ENCODE peak calls at places on chromosomes 2 and 18, in five cellular contexts. W is SJSA1; C is neural progenitor cell; H is naive thymus-derived CD4-positive, alpha-beta T cell; Y is transverse colon. L is an unnamed sample. For H3K36me3, the result is how much of the 10 kb centered on the place peaks cover.

GRCh38 chr2:156077041-156077735 is 255.3 kb downstream of the NR4A2 start:
- DNase-seq in W (no peak), H (no peak), C (peak), Y (no peak), L (no peak)

GRCh38 chr2:95069465-95069864 is 44.0 kb downstream of the MAL start:
- DNase-seq in C (no peak), Y (no peak), H (no peak), W (no peak), L (no peak)

GRCh38 chr2:196239622-196240587 is 68.5 kb upstream of the STK17B start:
- DNase-seq in C (no peak), Y (peak), W (peak), H (peak), L (peak)

GRCh38 chr2:98800330-98801064 is 69.6 kb upstream of the MGAT4A start:
- DNase-seq in C (no peak), H (no peak), Y (no peak), W (no peak), L (no peak)

GRCh38 chr2:109466674-109467575 is 146.8 kb downstream of the SEPTIN10 start:
- DNase-seq in Y (peak), H (no peak), W (peak), C (no peak), L (no peak)

GRCh38 chr2:197883354-197884032 is 79.1 kb downstream of the PLCL1 start:
- DNase-seq in C (no peak), W (no peak), Y (no peak), H (no peak), L (no peak)

GRCh38 chr2:202429164-202429980 is 53.2 kb downstream of the BMPR2 start:
- DNase-seq in H (no peak), Y (no peak), C (no peak), W (no peak), L (no peak)

GRCh38 chr18:32714571-32715148 is 58.2 kb downstream of the KLHL14 start:
- DNase-seq in Y (peak), H (peak), W (no peak), C (peak), L (no peak)

GRCh38 chr2:177295479-177295878 is 31.0 kb upstream of the NFE2L2 start:
- DNase-seq in C (no peak), Y (no peak), H (no peak), W (no peak), L (no peak)

GRCh38 chr2:234710587-234710986 is 213.7 kb upstream of the ARL4C start:
- DNase-seq in C (no peak), Y (no peak), W (no peak), H (no peak), L (no peak)
- H3K36me3 ChIP-seq in C (under half), Y (under half), W (under half), H (under half), L (under half)

GRCh38 chr2:237765875-237766274 is 32.7 kb upstream of the RBM44 start:
- DNase-seq in H (no peak), C (no peak), W (no peak), Y (no peak), L (no peak)
- H3K36me3 ChIP-seq in H (under half), C (under half), W (half or more), Y (under half), L (under half)

DNA sequence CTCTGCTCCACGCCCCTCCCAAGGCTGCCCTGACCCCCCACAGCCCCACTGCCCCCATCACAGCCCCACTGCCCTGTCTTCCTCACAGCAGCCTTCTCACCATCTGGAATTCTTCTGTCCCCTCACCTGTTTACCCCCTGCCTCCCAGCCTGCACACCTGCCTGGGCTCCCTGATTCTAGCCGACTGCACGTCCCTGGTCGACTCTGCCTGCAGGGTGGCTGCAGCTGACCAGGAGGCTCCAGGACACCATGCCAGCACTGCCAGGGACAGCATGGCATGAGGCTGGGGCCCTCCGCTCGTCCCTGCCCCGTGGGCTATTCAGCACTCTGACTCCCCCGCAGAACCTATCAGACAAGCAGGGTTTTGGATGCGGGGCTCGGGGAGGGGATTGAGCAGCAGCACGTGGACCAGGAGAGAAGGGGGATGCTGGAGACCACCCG is 254.1 kb downstream of the HDAC4 start:
- DNase-seq in C (no peak), Y (no peak), W (no peak), H (no peak), L (peak)
- H3K36me3 ChIP-seq in C (under half), Y (under half), W (under half), H (under half), L (under half)

DNA sequence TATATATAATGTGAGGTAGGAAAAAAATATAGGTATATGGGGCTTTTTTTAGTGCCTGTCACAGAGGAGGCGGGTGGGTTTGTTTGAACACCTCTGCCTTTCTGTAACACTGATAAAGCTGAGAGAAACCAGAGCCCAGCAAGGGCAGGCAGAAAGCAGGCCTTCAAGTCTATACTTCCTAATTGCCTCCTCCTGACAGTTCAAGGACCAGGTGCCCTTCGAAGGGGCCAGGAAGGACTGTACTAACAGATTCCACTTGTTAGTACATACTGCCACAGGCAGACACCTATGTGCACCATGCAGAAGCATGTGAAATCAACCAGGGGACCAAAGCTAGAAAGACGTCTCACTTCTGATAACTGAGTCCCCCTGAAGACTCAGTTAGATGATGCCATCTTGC is 13.8 kb downstream of the SLC1A4 start:
- DNase-seq in H (no peak), Y (no peak), W (no peak), C (no peak), L (no peak)
- H3K36me3 ChIP-seq in H (under half), Y (under half), W (under half), C (under half), L (under half)

GRCh38 chr2:85655961-85656403 is 12.0 kb downstream of the SFTPB start:
- DNase-seq in Y (no peak), C (no peak), W (no peak), H (no peak), L (no peak)

GRCh38 chr2:85651097-85651496 is 16.9 kb downstream of the SFTPB start:
- DNase-seq in H (no peak), Y (no peak), C (no peak), W (no peak), L (no peak)

GRCh38 chr2:85652056-85652455 is 15.9 kb downstream of the SFTPB start:
- DNase-seq in C (no peak), Y (no peak), H (no peak), W (no peak), L (no peak)

GRCh38 chr2:85656468-85656867 is 11.5 kb downstream of the SFTPB start:
- DNase-seq in C (no peak), Y (no peak), W (no peak), H (no peak), L (peak)

GRCh38 chr2:85653996-85654395 is 14.0 kb downstream of the SFTPB start:
- DNase-seq in W (no peak), C (no peak), Y (no peak), H (no peak), L (no peak)
- H3K36me3 ChIP-seq in W (half or more), C (under half), Y (under half), H (under half), L (under half)

GRCh38 chr18:23910032-23910431 is 104.5 kb upstream of the TTC39C start:
- DNase-seq in Y (no peak), C (no peak), W (no peak), H (no peak), L (no peak)
- H3K36me3 ChIP-seq in Y (under half), C (under half), W (under half), H (under half), L (under half)

GRCh38 chr2:218137514-218137913 is 11.7 kb downstream of the CXCR2 start:
- DNase-seq in W (no peak), H (no peak), Y (no peak), C (no peak), L (no peak)

DNA sequence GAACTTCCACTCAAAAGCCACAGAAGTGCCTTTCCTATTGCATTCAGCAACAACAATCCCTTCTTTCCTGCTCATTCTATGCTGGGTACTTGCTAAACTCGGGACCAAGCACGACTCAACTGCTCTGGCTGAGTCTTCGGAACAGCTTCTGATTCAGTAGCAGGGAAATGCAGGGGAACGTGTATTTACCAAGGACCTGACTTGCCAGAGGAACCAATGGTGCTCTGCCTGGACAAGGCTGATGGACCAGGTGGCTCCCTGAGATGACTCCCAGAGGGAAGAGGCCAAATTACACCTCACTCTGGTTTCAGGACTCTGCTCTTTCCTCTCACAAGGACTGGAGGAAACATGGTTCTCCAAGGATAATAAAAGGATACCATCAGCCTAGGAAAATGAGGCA is 12.2 kb downstream of the CXCR2 start:
- DNase-seq in C (no peak), W (no peak), H (no peak), Y (no peak), L (no peak)
- H3K36me3 ChIP-seq in C (under half), W (under half), H (under half), Y (under half), L (under half)

GRCh38 chr2:131146749-131147148 is 41.6 kb downstream of the PLEKHB2 start:
- DNase-seq in W (no peak), C (no peak), H (no peak), Y (no peak), L (no peak)
- H3K36me3 ChIP-seq in W (half or more), C (under half), H (under half), Y (under half), L (under half)

DNA sequence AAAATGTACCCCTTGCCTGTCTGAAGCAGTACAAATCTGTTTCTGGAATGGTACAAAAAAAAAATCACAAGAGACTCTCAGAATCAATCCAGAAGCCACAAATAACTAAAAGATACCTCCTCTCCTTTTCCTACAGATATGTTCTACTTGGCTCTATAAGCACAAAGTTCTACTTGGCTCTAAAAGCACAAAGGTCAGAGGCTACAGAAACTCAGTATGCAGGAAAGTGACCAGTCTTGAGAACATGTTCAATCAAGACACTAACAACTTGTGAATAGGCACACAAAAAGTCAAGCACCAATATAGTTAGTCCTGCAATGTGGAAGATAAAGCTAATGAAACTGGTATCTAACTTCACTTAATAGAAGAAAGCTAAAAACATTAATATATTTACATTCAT is 19.2 kb downstream of the PPP4R1 start:
- DNase-seq in C (no peak), W (no peak), H (no peak), Y (no peak), L (no peak)
- H3K36me3 ChIP-seq in C (under half), W (under half), H (under half), Y (under half), L (under half)